ENCODE peak calls at places on chromosomes 13 and 19, in eight cellular contexts. U, M, V, D, A, Z, X and I are unnamed samples. For H3K9me3, the result is how much of the 10 kb centered on the place peaks cover.

GRCh38 chr13:29810145-29810742 is 40.2 kb downstream of the UBL3 start:
- DNase-seq in Z (peak), X (no peak), D (no peak), A (no peak), M (no peak), V (no peak), U (no peak), I (no peak)

GRCh38 chr13:106533101-106533939 is 2.1 kb downstream of the EFNB2 start:
- DNase-seq in A (peak), U (peak), X (no peak), Z (peak), D (peak), V (peak), M (peak), I (peak)

GRCh38 chr19:16702123-16702522 is 17.5 kb upstream of the NWD1 start:
- DNase-seq in U (peak), V (no peak), D (no peak), A (no peak), Z (peak), M (no peak), X (no peak), I (no peak)

GRCh38 chr13:43107780-43108179 is 84.4 kb downstream of the DNAJC15 start:
- DNase-seq in M (no peak), V (no peak), D (no peak), Z (peak), U (no peak), A (no peak), X (no peak), I (no peak)

GRCh38 chr19:49744946-49745381 is 18.1 kb downstream of the TSKS start:
- DNase-seq in V (no peak), U (no peak), Z (no peak), A (no peak), D (no peak), X (no peak), M (no peak), I (no peak)

GRCh38 chr19:1259206-1259872 is 9.8 kb upstream of the CIRBP start:
- DNase-seq in D (peak), Z (no peak), M (peak), U (peak), V (peak), A (no peak), X (peak), I (peak)

GRCh38 chr19:14715841-14716240 is 26.0 kb downstream of the ZNF333 start:
- DNase-seq in X (no peak), M (no peak), V (no peak), Z (no peak), D (no peak), A (no peak), U (no peak), I (no peak)

GRCh38 chr19:18995804-18996241 is 37.5 kb downstream of the SUGP2 start:
- DNase-seq in U (peak), Z (peak), M (no peak), V (peak), X (no peak), A (no peak), D (peak), I (peak)

GRCh38 chr19:1782501-1782900 is 29.2 kb downstream of the ONECUT3 start:
- DNase-seq in A (no peak), M (no peak), X (no peak), D (no peak), U (no peak), V (no peak), Z (no peak), I (no peak)

GRCh38 chr19:13506550-13506878 is 235 bp upstream of the CACNA1A start:
- DNase-seq in D (no peak), U (no peak), Z (no peak), V (no peak), A (no peak), M (no peak), X (no peak), I (no peak)

GRCh38 chr19:2270157-2270571 is 11.8 kb downstream of the PEAK3 start:
- DNase-seq in Z (no peak), D (peak), U (peak), A (no peak), X (peak), M (peak), V (peak), I (no peak)

GRCh38 chr13:77863037-77863630 is 55.5 kb downstream of the EDNRB start:
- DNase-seq in M (no peak), D (no peak), V (no peak), X (no peak), Z (no peak), A (no peak), U (no peak), I (no peak)

GRCh38 chr19:46721269-46722003 is 4.5 kb upstream of the PRKD2 start:
- DNase-seq in X (no peak), V (no peak), D (no peak), A (no peak), M (no peak), Z (no peak), U (no peak), I (no peak)

GRCh38 chr19:13953021-13953531 is 767 bp downstream of the DCAF15 start:
- DNase-seq in U (no peak), Z (no peak), D (peak), A (no peak), X (peak), M (no peak), V (peak), I (no peak)

GRCh38 chr19:17338440-17339078 is 1.2 kb downstream of the GTPBP3 start:
- DNase-seq in M (no peak), X (no peak), A (no peak), V (no peak), Z (no peak), U (no peak), D (peak), I (no peak)

GRCh38 chr13:51944428-51944827 is 66.8 kb downstream of the ATP7B start:
- DNase-seq in U (no peak), M (no peak), A (no peak), D (no peak), X (no peak), Z (no peak), V (no peak), I (no peak)

GRCh38 chr19:40221858-40222619 is 3.9 kb upstream of the TTC9B start:
- DNase-seq in V (peak), M (peak), U (peak), D (peak), X (peak), Z (peak), A (peak), I (peak)

GRCh38 chr13:99033814-99034213 is 56.0 kb upstream of the DOCK9 start:
- DNase-seq in M (no peak), Z (no peak), V (no peak), X (no peak), U (no peak), A (no peak), D (no peak), I (no peak)

GRCh38 chr13:113342820-113343691 is 20.9 kb downstream of the GRTP1 start:
- DNase-seq in X (no peak), M (no peak), U (no peak), V (no peak), D (no peak), Z (no peak), A (no peak), I (no peak)

GRCh38 chr19:28184997-28185396 is 1028.0 kb downstream of the UQCRFS1 start:
- DNase-seq in D (no peak), A (no peak), X (no peak), M (no peak), V (no peak), Z (peak), U (no peak), I (no peak)

GRCh38 chr19:58330458-58330857 is 3.7 kb downstream of the ZSCAN22 start:
- DNase-seq in X (no peak), V (no peak), A (no peak), M (no peak), D (no peak), U (no peak), Z (peak), I (no peak)

GRCh38 chr13:70034280-70034679 is 73.3 kb upstream of the ATXN8OS start:
- DNase-seq in A (no peak), U (no peak), V (no peak), D (no peak), M (no peak), Z (no peak), X (no peak), I (no peak)

GRCh38 chr19:32407004-32407992 is 1.7 kb downstream of the DPY19L3 start:
- DNase-seq in A (peak), M (no peak), X (no peak), Z (peak), U (no peak), D (no peak), V (peak), I (no peak)

GRCh38 chr13:41639237-41639904 is 182.0 kb downstream of the RGCC start:
- DNase-seq in V (no peak), A (no peak), U (no peak), Z (no peak), M (no peak), D (no peak), X (no peak), I (no peak)

GRCh38 chr19:16969127-16969526 is 57.5 kb downstream of the CPAMD8 start:
- DNase-seq in D (no peak), M (no peak), X (no peak), Z (no peak), V (no peak), U (no peak), A (no peak), I (peak)

GRCh38 chr19:615619-616018 is 17.7 kb downstream of the POLRMT start:
- DNase-seq in Z (no peak), X (no peak), D (no peak), M (no peak), U (no peak), A (no peak), V (no peak), I (no peak)

GRCh38 chr13:101730420-101731000 is 278.0 kb downstream of the ITGBL1 start:
- DNase-seq in X (no peak), U (no peak), V (no peak), D (no peak), A (no peak), M (no peak), Z (no peak), I (no peak)

GRCh38 chr13:53250272-53250875 is 221.8 kb downstream of the OLFM4 start:
- DNase-seq in A (no peak), D (peak), X (no peak), Z (peak), V (no peak), U (no peak), M (no peak), I (no peak)

GRCh38 chr19:46515879-46516350 is 20.2 kb upstream of the PNMA8B start:
- DNase-seq in X (peak), V (no peak), D (no peak), U (no peak), A (no peak), M (no peak), Z (peak), I (no peak)

GRCh38 chr13:87810391-87810801 is 139.2 kb downstream of the SLITRK5 start:
- DNase-seq in Z (no peak), U (no peak), D (no peak), V (no peak), M (no peak), A (no peak), X (no peak), I (peak)

GRCh38 chr13:103101902-103102301 is 35.7 kb upstream of the SLC10A2 start:
- DNase-seq in M (no peak), V (no peak), X (no peak), U (no peak), Z (no peak), A (no peak), D (no peak), I (no peak)

GRCh38 chr13:34044660-34045080 is 226.7 kb downstream of the RFC3 start:
- DNase-seq in U (no peak), X (no peak), M (no peak), A (no peak), V (no peak), D (no peak), Z (peak), I (no peak)

GRCh38 chr13:47903836-47904235 is 97.2 kb downstream of the SUCLA2 start:
- DNase-seq in Z (peak), V (no peak), A (no peak), X (no peak), U (no peak), D (no peak), M (no peak), I (no peak)

GRCh38 chr13:36158606-36159005 is 27.4 kb upstream of the DCLK1 start:
- DNase-seq in D (no peak), U (no peak), A (no peak), Z (peak), M (no peak), V (no peak), X (no peak), I (no peak)

DNA sequence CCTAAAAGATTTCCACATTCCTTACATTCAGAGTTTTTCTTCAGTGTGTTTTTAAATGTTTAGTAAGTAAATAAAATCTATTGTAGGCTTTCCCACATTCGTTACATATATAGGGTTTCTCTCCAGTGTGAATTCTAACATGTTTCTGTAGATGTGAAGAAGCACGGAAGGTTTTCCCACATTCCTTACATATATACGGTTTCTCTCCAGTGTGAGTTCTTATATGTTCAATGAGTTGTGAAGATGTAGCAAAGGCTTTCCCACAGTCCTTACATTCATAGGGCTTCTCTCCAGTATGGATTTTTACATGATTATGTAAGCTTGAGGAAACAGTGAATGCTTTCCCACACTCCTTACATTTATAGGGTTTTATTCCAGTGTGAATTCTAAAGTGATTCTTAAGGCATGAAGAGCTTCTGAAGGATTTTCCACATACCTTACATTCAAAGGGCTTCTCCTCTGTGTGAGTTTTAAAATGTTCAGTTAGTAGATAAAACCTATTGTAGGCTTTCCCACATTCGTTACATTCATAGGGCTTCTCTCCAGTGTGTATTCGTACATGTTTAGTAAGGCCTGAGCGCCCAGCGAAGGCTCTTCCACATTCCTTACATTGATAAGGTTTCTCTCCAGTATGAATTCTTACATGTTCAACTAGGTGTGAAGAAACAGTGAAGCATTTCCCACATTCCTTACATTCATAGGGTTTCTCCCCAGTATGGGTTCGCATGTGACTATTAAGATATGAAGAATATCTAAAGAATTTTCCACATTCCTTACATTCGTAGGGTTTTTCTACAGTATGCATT is 18.2 kb downstream of the ZNF121 start:
- DNase-seq in X (no peak), A (no peak), D (no peak), U (no peak), M (no peak), Z (peak), V (no peak), I (no peak)
- H3K9me3 ChIP-seq in X (half or more), A (half or more), D (under half), U (half or more), M (half or more), Z (half or more), V (half or more), I (under half)

DNA sequence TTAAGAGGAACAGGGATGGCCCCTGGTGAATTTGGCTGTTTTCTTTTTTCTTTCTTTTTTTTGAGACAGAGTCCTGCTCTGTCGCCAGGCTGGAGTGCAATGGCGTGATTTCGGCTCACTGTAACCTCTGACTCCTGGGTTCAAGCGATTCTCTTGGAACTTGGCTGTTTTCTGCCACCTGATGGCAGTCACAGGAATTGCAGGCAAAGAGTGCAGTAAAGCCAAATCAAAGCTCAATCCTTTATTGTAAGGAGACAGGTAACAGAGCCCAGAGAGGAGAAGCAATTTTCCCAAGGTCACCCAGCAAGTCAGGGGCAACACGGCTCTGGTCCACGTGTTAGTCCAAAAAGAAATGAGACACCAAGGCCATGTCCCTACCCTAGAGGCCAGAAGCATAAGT is 6.2 kb downstream of the TINCR start:
- DNase-seq in V (no peak), A (no peak), X (no peak), M (no peak), D (no peak), Z (no peak), U (no peak), I (no peak)
- TF ChIP-seq CTCF in V (no peak), A (no peak), X (no peak), M (peak), D (no peak), Z (peak), U (no peak), I (peak)

DNA sequence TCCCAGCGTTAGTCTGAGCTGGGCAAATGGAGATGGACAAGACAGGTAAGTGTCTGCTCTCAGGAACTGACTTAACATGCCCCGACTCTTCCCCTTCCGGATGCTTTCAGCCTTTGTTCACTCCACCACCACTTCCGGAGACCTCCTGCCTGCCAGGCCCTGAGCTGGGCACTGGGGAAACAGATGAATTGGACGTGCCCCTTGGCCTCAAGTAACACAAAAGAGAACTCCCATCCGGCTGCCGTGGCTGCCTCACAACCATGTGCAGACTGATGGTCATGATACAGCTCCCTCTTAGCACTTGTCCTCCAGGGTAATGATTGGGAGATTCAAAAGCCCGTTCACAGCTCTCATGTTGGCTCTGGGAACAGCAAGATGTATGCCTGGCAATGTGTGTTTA is 6.9 kb downstream of the ZNF784 start:
- DNase-seq in D (no peak), Z (no peak), U (no peak), V (no peak), X (no peak), M (no peak), A (no peak), I (no peak)
- H3K27ac ChIP-seq in D (no peak), Z (no peak), U (no peak), V (no peak), X (no peak), M (no peak), A (no peak), I (no peak)

GRCh38 chr19:43910884-43911283 is 24.2 kb downstream of the ZNF45 start:
- DNase-seq in U (no peak), Z (no peak), D (no peak), V (no peak), M (no peak), X (no peak), A (no peak), I (no peak)

GRCh38 chr19:43914051-43914450 is 21.0 kb downstream of the ZNF45 start:
- DNase-seq in V (no peak), U (no peak), D (no peak), M (no peak), X (no peak), Z (no peak), A (no peak), I (no peak)

GRCh38 chr19:43908659-43909058 is 26.4 kb downstream of the ZNF45 start:
- DNase-seq in A (no peak), D (no peak), V (no peak), M (no peak), X (no peak), U (no peak), Z (no peak), I (no peak)

DNA sequence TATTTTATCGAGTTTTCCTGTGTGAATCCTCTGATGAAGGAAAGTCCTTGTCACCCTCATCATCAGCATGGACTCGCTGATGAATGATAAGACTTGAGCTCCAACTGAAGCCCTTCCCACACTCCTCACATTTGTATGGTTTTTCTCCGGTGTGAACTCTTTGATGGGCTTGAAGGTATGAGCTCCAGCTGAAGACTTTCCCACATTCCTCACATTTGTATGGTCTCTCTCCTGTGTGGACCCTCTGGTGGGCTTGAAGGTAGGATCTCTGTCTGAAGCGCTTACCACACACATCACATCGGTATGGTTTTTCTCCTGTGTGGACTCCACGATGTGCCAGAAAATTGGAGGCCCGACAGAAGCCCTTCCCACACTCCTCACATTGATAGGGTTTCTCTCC is 21.7 kb downstream of the ZNF45 start:
- DNase-seq in M (no peak), U (no peak), Z (no peak), X (no peak), V (no peak), A (no peak), D (no peak), I (no peak)
- H3K9me3 ChIP-seq in M (half or more), U (half or more), Z (under half), X (half or more), V (half or more), A (half or more), D (under half), I (under half)

GRCh38 chr19:42092350-42092749 is 16.4 kb downstream of the ZNF574 start:
- DNase-seq in Z (no peak), U (no peak), D (peak), X (peak), A (no peak), M (peak), V (peak), I (peak)
- TF ChIP-seq CTCF in Z (peak), U (peak), D (peak), X (peak), A (no peak), M (peak), V (peak), I (peak)

GRCh38 chr19:8924283-8924682 is 85.9 kb downstream of the MUC16 start:
- DNase-seq in M (no peak), A (no peak), D (no peak), Z (no peak), V (no peak), X (no peak), U (no peak), I (no peak)
- H3K27ac ChIP-seq in M (no peak), A (no peak), D (no peak), Z (no peak), V (no peak), X (no peak), U (no peak), I (no peak)